ENCODE peak calls at places on chromosomes 12 and 14, in eight cellular contexts. J is neural progenitor cell, H is IMR-90, O is HCT116, R is fibroblast of lung, N is uterus, Z is vagina, F is transverse colon. Q is an unnamed sample.

GRCh38 chr12:95339086-95339788 is 121.6 kb downstream of the VEZT start:
- DNase-seq in J (no peak), H (no peak), O (no peak), R (no peak), N (no peak), Z (no peak), F (no peak), Q (no peak)

GRCh38 chr12:6460751-6461371 is 9.0 kb downstream of the TAPBPL start:
- DNase-seq in J (no peak), H (no peak), O (no peak), R (no peak), N (no peak), Z (no peak), F (no peak), Q (no peak)

GRCh38 chr12:94994312-94994711 is 9.2 kb downstream of the NDUFA12 start:
- DNase-seq in J (no peak), H (peak), O (peak), R (peak), N (no peak), Z (no peak), F (no peak), Q (peak)

GRCh38 chr14:100531591-100532121 is 55.6 kb downstream of the BEGAIN start:
- DNase-seq in J (no peak), H (no peak), O (no peak), R (no peak), N (peak), Z (no peak), F (no peak), Q (no peak)

GRCh38 chr12:112350593-112351592 is 31.3 kb downstream of the HECTD4 start:
- DNase-seq in J (no peak), H (no peak), O (no peak), R (peak), N (no peak), Z (no peak), F (no peak), Q (peak)

GRCh38 chr14:88599761-88600439 is 37.1 kb downstream of the ZC3H14 start:
- DNase-seq in J (no peak), H (no peak), O (no peak), R (no peak), N (no peak), Z (no peak), F (no peak), Q (no peak)

GRCh38 chr14:73728106-73729014 is 14.2 kb upstream of the PNMA1 start:
- DNase-seq in J (peak), H (peak), O (peak), R (peak), N (peak), Z (no peak), F (peak), Q (peak)

GRCh38 chr12:57390174-57390573 is 40.7 kb downstream of the R3HDM2 start:
- DNase-seq in J (no peak), H (no peak), O (no peak), R (no peak), N (no peak), Z (no peak), F (no peak), Q (no peak)

GRCh38 chr12:117518594-117519270 is 157.3 kb upstream of the NOS1 start:
- DNase-seq in J (no peak), H (no peak), O (no peak), R (no peak), N (no peak), Z (no peak), F (peak), Q (no peak)

GRCh38 chr12:92949466-92949865 is 20.4 kb upstream of the EEA1 start:
- DNase-seq in J (no peak), H (no peak), O (no peak), R (no peak), N (no peak), Z (no peak), F (no peak), Q (no peak)

GRCh38 chr14:89902876-89903275 is 51.7 kb downstream of the EFCAB11 start:
- DNase-seq in J (no peak), H (no peak), O (no peak), R (no peak), N (no peak), Z (no peak), F (no peak), Q (no peak)

GRCh38 chr12:52245962-52246577 is 13.0 kb downstream of the KRT7 start:
- DNase-seq in J (no peak), H (no peak), O (no peak), R (no peak), N (no peak), Z (no peak), F (no peak), Q (no peak)

GRCh38 chr12:113088971-113089756 is 32.6 kb downstream of the DTX1 start:
- DNase-seq in J (no peak), H (no peak), O (no peak), R (no peak), N (no peak), Z (no peak), F (peak), Q (no peak)

GRCh38 chr12:57149309-57149900 is 2.0 kb upstream of the LRP1-AS start:
- DNase-seq in J (no peak), H (peak), O (no peak), R (peak), N (peak), Z (no peak), F (peak), Q (peak)

GRCh38 chr12:109098142-109098652 is 800 bp downstream of the UNG start:
- DNase-seq in J (no peak), H (peak), O (no peak), R (peak), N (no peak), Z (no peak), F (peak), Q (peak)

GRCh38 chr12:91219511-91219910 is 36.9 kb upstream of the DCN start:
- DNase-seq in J (no peak), H (peak), O (no peak), R (peak), N (no peak), Z (no peak), F (no peak), Q (peak)

GRCh38 chr12:92062539-92063493 is 82.8 kb downstream of the BTG1 start:
- DNase-seq in J (peak), H (no peak), O (no peak), R (no peak), N (no peak), Z (no peak), F (no peak), Q (no peak)

GRCh38 chr14:68526420-68527105 is 266.3 kb downstream of the ZFP36L1 start:
- DNase-seq in J (no peak), H (no peak), O (no peak), R (no peak), N (no peak), Z (peak), F (no peak), Q (peak)

GRCh38 chr14:35159742-35160409 is 37.5 kb downstream of the PRORP start:
- DNase-seq in J (no peak), H (peak), O (peak), R (peak), N (no peak), Z (no peak), F (no peak), Q (peak)

GRCh38 chr12:32583535-32583934 is 95.6 kb upstream of the DNM1L start:
- DNase-seq in J (no peak), H (peak), O (no peak), R (peak), N (no peak), Z (no peak), F (no peak), Q (peak)

GRCh38 chr12:52674416-52674775 is 5.8 kb downstream of the KRT1 start:
- DNase-seq in J (no peak), H (no peak), O (no peak), R (no peak), N (no peak), Z (no peak), F (no peak), Q (no peak)

GRCh38 chr12:97404549-97404948 is 58.1 kb upstream of the RMST start:
- DNase-seq in J (peak), H (peak), O (peak), R (peak), N (no peak), Z (no peak), F (no peak), Q (peak)

GRCh38 chr14:86646125-86646524 is 1116.2 kb downstream of the FLRT2 start:
- DNase-seq in J (no peak), H (no peak), O (no peak), R (no peak), N (no peak), Z (no peak), F (no peak), Q (no peak)

GRCh38 chr14:86652512-86652911 is 1122.6 kb downstream of the FLRT2 start:
- DNase-seq in J (no peak), H (peak), O (no peak), R (no peak), N (no peak), Z (no peak), F (no peak), Q (no peak)

GRCh38 chr14:86641310-86641709 is 1111.4 kb downstream of the FLRT2 start:
- DNase-seq in J (no peak), H (no peak), O (no peak), R (no peak), N (no peak), Z (no peak), F (no peak), Q (no peak)

GRCh38 chr14:86646688-86647687 is 1117.0 kb downstream of the FLRT2 start:
- DNase-seq in J (no peak), H (peak), O (no peak), R (peak), N (no peak), Z (no peak), F (no peak), Q (peak)
- TF ChIP-seq CTCF in J (peak), H (no peak), O (no peak), R (peak), N (no peak), Z (no peak), F (no peak), Q (no peak)

DNA sequence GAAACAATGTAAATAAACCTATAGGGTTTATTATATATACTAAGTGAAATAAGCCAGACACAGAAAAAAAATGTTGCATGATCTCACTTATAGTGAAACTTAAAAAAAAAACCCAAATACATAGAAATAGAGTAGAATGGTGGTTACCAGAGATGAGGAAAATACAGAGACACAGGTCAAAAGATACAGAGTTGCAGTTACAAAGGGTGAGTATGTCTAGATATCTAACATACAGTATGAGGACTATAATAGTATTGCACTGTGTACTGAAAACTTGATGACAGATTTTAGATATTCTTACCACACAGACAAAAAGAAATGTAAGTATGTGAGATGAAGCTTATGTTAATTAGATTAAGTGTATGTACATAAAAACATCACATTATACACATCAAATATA is 28.1 kb downstream of the CLEC2D start:
- DNase-seq in J (no peak), H (no peak), O (no peak), R (no peak), N (no peak), Z (no peak), F (no peak), Q (no peak)
- H3K4me3 ChIP-seq in J (no peak), H (no peak), O (no peak), R (no peak), N (no peak), Z (no peak), F (no peak), Q (no peak)

GRCh38 chr12:26564391-26564790 is 268.6 kb downstream of the ITPR2 start:
- DNase-seq in J (no peak), H (peak), O (no peak), R (peak), N (no peak), Z (no peak), F (no peak), Q (no peak)
- TF ChIP-seq CTCF in J (no peak), H (no peak), O (no peak), R (no peak), N (no peak), Z (no peak), F (no peak), Q (no peak)

GRCh38 chr14:103393687-103394626 is 8.7 kb downstream of the MARK3 start:
- DNase-seq in J (peak), H (peak), O (no peak), R (peak), N (no peak), Z (no peak), F (no peak), Q (peak)
- H3K4me3 ChIP-seq in J (no peak), H (no peak), O (no peak), R (no peak), N (no peak), Z (no peak), F (no peak), Q (no peak)

DNA sequence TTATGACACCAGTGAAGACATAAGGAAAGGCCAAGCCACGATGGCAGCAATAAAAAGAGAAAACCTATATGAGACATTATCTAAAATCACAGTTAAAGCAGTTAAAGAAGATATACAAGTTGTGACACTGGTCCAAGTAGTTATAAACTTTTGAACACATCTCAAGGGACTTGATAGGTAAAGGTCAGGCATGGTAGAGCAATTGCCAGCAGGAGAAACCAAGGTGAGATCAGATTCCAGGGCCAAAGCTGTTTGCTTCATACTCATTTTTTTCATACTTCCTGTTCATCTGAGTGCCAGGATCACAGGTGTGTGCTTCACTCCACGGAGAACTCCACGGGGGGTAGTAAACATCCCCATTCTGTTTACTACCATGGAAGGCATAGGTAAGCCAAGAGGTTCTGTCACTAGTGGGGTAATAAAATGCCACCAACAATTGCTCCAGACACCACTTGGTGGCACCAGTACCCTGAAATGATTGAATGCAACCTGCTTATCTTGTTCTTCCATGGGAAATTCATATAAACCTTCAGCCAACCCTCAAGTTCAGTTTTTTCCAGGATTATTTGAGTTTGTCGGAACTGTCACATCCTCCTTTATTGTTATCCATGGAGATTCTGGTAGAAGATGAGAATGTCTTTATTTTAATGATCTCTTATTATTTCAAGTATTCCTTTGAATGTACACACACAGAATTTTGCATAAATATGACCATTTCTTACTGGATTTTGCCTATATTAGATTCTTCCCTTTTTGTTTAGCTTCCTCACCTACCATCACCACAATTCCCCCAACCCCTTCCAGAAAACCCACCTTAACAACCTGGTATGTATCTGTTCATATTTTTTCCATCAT is 59.2 kb upstream of the TSPAN8 start:
- DNase-seq in J (peak), H (peak), O (peak), R (peak), N (no peak), Z (no peak), F (peak), Q (peak)
- TF ChIP-seq CTCF in J (peak), H (no peak), O (peak), R (peak), N (no peak), Z (peak), F (no peak), Q (peak)

DNA sequence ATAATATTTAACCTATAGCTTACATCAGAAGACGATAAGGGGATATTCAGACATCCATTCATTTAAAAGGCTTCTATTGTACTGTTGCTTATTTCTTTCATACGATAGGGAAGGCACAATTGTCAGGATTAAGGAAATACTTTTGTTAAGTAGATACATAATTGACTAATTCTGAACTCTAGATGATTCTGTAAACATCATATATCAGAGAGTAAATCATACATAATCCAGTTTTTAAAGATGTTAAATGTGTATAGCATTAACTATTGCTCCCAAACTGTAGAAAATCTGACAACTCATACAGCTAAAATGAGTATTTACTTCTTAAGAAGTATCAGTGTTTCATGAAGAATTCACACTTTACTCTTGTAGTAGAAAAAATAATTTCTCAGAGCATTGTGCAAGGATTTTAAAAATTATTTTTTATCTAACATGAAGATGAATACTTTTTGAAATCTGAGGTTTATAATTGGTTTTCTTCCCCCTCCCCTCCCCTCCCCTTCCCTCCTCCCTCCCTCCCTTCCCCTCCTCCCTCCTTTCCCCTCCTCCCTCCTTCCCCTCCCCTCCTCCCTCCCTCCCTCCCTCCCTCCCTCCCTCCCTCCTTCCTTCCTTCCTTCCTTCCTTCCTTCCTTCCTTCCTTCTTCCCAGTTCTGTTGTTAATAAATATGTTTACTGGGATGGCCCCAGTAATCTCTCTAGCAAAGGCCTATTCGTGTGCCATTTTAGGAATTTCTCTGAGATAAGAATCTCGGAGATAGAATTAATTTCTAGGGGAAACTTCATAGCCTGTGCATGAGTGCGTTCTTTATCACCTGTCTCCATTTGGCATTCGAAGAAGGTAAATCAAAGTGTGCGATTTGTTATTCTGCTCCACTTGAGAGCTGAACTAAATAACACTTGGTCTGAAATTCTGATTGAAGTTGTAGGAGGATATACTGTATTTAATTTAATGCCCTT is 2.3 kb downstream of the NPAS3 start:
- DNase-seq in J (no peak), H (no peak), O (no peak), R (no peak), N (no peak), Z (no peak), F (no peak), Q (no peak)
- H3K4me3 ChIP-seq in J (peak), H (no peak), O (no peak), R (no peak), N (no peak), Z (peak), F (no peak), Q (no peak)

DNA sequence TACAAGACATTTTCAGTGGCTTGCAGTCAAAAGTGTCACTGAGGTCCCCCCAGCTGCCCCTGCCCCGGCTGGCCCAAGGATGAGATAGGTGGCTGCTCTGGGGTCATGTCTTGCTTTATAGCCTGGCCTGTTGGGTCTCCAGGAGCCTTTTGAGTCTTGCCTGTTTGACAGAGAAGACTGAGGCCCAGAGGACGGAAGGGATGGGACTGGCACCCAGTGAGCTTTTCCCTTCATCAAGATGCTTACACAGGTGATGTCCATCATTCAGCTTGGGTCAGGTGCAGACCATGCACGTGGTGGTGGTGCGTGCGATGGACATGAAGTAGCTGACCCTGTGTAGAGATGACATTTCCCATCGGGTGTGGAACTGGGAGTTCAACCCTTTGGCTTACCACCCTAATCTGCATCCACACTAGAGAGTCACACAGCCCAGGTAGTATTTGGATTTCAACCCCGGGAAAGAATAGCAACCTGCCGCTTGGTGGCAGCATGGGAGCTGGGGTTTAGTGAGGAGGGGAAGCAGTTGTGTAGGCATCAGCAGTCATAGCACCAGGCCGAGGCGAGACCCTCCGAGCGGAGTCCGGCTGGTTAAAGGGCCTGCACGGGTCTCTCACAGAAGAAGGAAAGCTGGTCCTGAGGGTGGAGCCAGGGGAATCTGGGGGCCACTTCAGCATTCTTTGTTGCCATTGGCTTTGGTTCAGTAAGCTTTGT is 12.2 kb downstream of the CKB start:
- DNase-seq in J (no peak), H (no peak), O (no peak), R (no peak), N (no peak), Z (no peak), F (no peak), Q (no peak)
- TF ChIP-seq CTCF in J (no peak), H (no peak), O (no peak), R (no peak), N (no peak), Z (no peak), F (no peak), Q (no peak)

GRCh38 chr12:11797993-11798720 is 148.7 kb downstream of the ETV6 start:
- DNase-seq in J (no peak), H (no peak), O (no peak), R (no peak), N (no peak), Z (no peak), F (no peak), Q (no peak)
- H3K4me3 ChIP-seq in J (no peak), H (no peak), O (no peak), R (no peak), N (no peak), Z (no peak), F (no peak), Q (no peak)

Q was measured in fibroblast of the aortic adventitia.